ENCODE peak calls at places on chromosomes 2 and 18, in six cellular contexts. D is mammary epithelial cell, A is spleen, S is Peyer's patch, W is astrocyte of the spinal cord, U is vagina. G is an unnamed sample.

GRCh38 chr2:144020047-144020446 is 499.9 kb downstream of the ZEB2 start:
- DNase-seq in S (no peak), A (no peak), D (no peak), U (no peak), W (no peak), G (no peak)

GRCh38 chr2:223047260-223047761 is 4.7 kb upstream of the KCNE4 start:
- DNase-seq in W (peak), A (no peak), U (no peak), S (no peak), D (peak), G (no peak)

GRCh38 chr2:121008978-121009377 is 273.3 kb downstream of the GLI2 start:
- DNase-seq in A (no peak), U (no peak), S (no peak), D (no peak), W (no peak), G (no peak)

GRCh38 chr18:13260927-13261471 is 42.4 kb downstream of the LDLRAD4 start:
- DNase-seq in S (no peak), U (no peak), D (no peak), W (no peak), A (peak), G (no peak)

GRCh38 chr2:85019121-85019520 is 48.2 kb downstream of the KCMF1 start:
- DNase-seq in D (peak), S (no peak), A (no peak), W (no peak), U (no peak), G (no peak)

GRCh38 chr2:179814050-179814449 is 47.4 kb downstream of the ZNF385B start:
- DNase-seq in U (no peak), W (no peak), A (no peak), S (no peak), D (no peak), G (no peak)

GRCh38 chr2:102070058-102070642 is 72.4 kb upstream of the IL1R1 start:
- DNase-seq in U (no peak), W (peak), S (peak), D (no peak), A (no peak), G (no peak)

GRCh38 chr2:7692657-7693161 is 775.5 kb downstream of the RNF144A start:
- DNase-seq in W (peak), U (no peak), S (no peak), A (no peak), D (peak), G (no peak)

GRCh38 chr18:61851279-61851678 is 41.5 kb downstream of the RNF152 start:
- DNase-seq in A (no peak), D (no peak), W (no peak), U (no peak), S (no peak), G (no peak)

GRCh38 chr18:64208531-64208930 is 59.6 kb upstream of the LINC00305 start:
- DNase-seq in W (no peak), A (no peak), U (no peak), S (no peak), D (no peak), G (no peak)
- H3K4me3 ChIP-seq in W (no peak), A (no peak), U (no peak), S (no peak), D (no peak), G (no peak)

GRCh38 chr2:105919191-105919811 is 174.6 kb downstream of the NCK2 start:
- DNase-seq in W (no peak), A (no peak), S (no peak), U (peak), D (peak), G (no peak)

GRCh38 chr2:105917216-105917615 is 172.5 kb downstream of the NCK2 start:
- DNase-seq in U (no peak), A (no peak), W (no peak), D (peak), S (no peak), G (no peak)

GRCh38 chr2:105917688-105918087 is 173.0 kb downstream of the NCK2 start:
- DNase-seq in A (no peak), W (no peak), U (no peak), S (no peak), D (no peak), G (no peak)

GRCh38 chr2:105924271-105924670 is 179.6 kb downstream of the NCK2 start:
- DNase-seq in A (no peak), U (no peak), D (no peak), W (no peak), S (no peak), G (no peak)

DNA sequence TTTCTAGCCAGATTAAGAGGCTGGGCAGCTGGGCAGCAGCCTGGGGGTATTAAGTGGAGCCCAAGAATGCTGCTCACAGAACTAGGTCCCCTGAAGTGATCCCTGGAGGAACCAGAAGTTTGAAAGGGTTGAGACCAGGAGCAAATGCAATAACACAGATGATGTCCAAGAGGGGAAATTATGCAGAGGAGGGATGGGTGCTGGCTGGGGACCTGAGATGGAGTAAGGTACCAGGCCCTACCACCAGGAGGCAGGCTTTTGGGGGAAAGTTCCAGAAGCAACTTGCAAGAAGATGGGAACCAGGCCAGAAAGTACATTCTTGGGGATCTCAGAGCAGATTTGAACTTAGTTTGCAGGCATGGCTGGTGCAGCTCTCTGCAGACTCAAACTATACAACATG is 175.1 kb downstream of the NCK2 start:
- DNase-seq in A (no peak), S (peak), D (peak), W (peak), U (no peak), G (no peak)
- TF ChIP-seq CTCF in A (no peak), S (peak), D (peak), W (peak), U (no peak), G (peak)

GRCh38 chr2:159708066-159708760 is 4.1 kb upstream of the MARCHF7 start:
- DNase-seq in U (no peak), D (no peak), A (no peak), W (no peak), S (no peak), G (no peak)

GRCh38 chr2:159712194-159712928 is at the start of gene MARCHF7:
- DNase-seq in D (peak), A (peak), S (peak), U (no peak), W (peak), G (peak)

GRCh38 chr2:159712929-159713575 is 746 bp downstream of the MARCHF7 start:
- DNase-seq in S (no peak), A (no peak), D (peak), W (peak), U (no peak), G (no peak)

GRCh38 chr2:159711562-159712193 is 628 bp upstream of the MARCHF7 start:
- DNase-seq in A (no peak), S (no peak), D (no peak), U (no peak), W (no peak), G (no peak)

DNA sequence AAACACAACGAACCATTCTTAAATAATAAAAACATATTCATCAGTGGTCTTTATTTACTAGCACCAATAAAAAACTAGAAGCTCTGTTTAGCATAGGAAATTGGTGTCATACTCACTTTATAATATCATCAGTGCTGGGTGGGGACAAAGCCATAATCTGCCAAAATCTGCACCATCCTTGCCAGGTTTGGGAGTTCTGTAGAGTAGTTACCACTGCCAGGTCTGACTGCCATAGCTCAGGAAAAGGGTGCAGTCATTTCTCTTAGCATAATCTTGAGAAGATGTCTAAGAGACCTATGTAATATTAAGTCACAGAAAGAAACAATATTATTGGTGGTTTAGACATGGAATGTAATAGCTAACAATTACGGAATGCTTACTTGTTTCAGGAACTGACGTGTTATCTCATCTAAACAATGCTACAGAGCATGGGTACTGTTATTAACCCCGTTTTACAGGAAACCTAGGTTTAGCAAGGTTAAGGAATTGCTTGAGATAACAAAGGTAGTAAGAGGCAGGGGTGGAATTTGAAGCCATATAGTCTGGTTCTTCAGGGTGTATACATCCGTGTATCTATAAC is 1.6 kb upstream of the MARCHF7 start:
- DNase-seq in A (no peak), S (no peak), W (peak), U (no peak), D (no peak), G (no peak)
- H3K4me3 ChIP-seq in A (no peak), S (no peak), W (no peak), U (no peak), D (no peak), G (no peak)

GRCh38 chr2:170942615-170943014 is 13.6 kb downstream of the GORASP2 start:
- DNase-seq in W (no peak), S (no peak), A (no peak), D (no peak), U (no peak), G (no peak)
- TF ChIP-seq CTCF in W (no peak), S (no peak), A (no peak), D (no peak), U (no peak), G (no peak)

GRCh38 chr2:142865924-142866323 is 11.5 kb upstream of the KYNU start:
- DNase-seq in A (no peak), S (no peak), U (no peak), D (no peak), W (peak), G (no peak)
- H3K4me3 ChIP-seq in A (no peak), S (no peak), U (no peak), D (no peak), W (no peak), G (no peak)

G was measured in astrocyte of the cerebellum.